ENCODE peak calls at places on chromosomes 5 and 9, in five cellular contexts. One of them, this sample, is unnamed.

GRCh38 chr5:64895748-64896147 is 127.0 kb downstream of the CWC27 start:
- DNase-seq in fibroblast of pulmonary artery: no peak
- DNase-seq in psoas muscle: no peak
- DNase-seq in astrocyte of the cerebellum: no peak
- DNase-seq in AG09309: no peak
- DNase-seq in this sample: no peak

GRCh38 chr5:107430077-107430625 is 240.6 kb downstream of the EFNA5 start:
- DNase-seq in astrocyte of the cerebellum: no peak
- DNase-seq in AG09309: no peak
- DNase-seq in fibroblast of pulmonary artery: peak; percentile 25
- DNase-seq in psoas muscle: no peak
- DNase-seq in this sample: peak; percentile 32

GRCh38 chr5:170273968-170274710 is 23.4 kb downstream of the LCP2 start:
- DNase-seq in fibroblast of pulmonary artery: peak; percentile 33
- DNase-seq in AG09309: no peak
- DNase-seq in astrocyte of the cerebellum: no peak
- DNase-seq in psoas muscle: no peak
- DNase-seq in this sample: peak; percentile 67

GRCh38 chr5:51279983-51280382 is 103.3 kb upstream of the ISL1 start:
- DNase-seq in AG09309: no peak
- DNase-seq in astrocyte of the cerebellum: no peak
- DNase-seq in psoas muscle: no peak
- DNase-seq in fibroblast of pulmonary artery: no peak
- DNase-seq in this sample: no peak

GRCh38 chr5:3619584-3619983 is 24.0 kb downstream of the IRX1 start:
- DNase-seq in AG09309: no peak
- DNase-seq in psoas muscle: no peak
- DNase-seq in fibroblast of pulmonary artery: no peak
- DNase-seq in astrocyte of the cerebellum: no peak
- DNase-seq in this sample: no peak

GRCh38 chr5:134438641-134439621 is 27.2 kb upstream of the CDKN2AIPNL start:
- DNase-seq in psoas muscle: peak; percentile 89
- DNase-seq in astrocyte of the cerebellum: peak; percentile 73
- DNase-seq in fibroblast of pulmonary artery: peak; percentile 98
- DNase-seq in AG09309: peak; percentile 90
- DNase-seq in this sample: peak; percentile 99

GRCh38 chr9:38177680-38178079 is 108.7 kb upstream of the SHB start:
- DNase-seq in AG09309: no peak
- DNase-seq in astrocyte of the cerebellum: no peak
- DNase-seq in fibroblast of pulmonary artery: no peak
- DNase-seq in psoas muscle: no peak
- DNase-seq in this sample: no peak

GRCh38 chr5:131367219-131367860 is 103.5 kb downstream of the CDC42SE2 start:
- DNase-seq in fibroblast of pulmonary artery: no peak
- DNase-seq in astrocyte of the cerebellum: no peak
- DNase-seq in AG09309: no peak
- DNase-seq in psoas muscle: no peak
- DNase-seq in this sample: no peak

GRCh38 chr9:70435948-70436347 is 21.5 kb upstream of the KLF9 start:
- DNase-seq in psoas muscle: no peak
- DNase-seq in AG09309: no peak
- DNase-seq in astrocyte of the cerebellum: peak; percentile 69
- DNase-seq in fibroblast of pulmonary artery: peak; percentile 91
- DNase-seq in this sample: peak; percentile 88

GRCh38 chr5:138762110-138762509 is 8.9 kb downstream of the CTNNA1 start:
- DNase-seq in AG09309: no peak
- DNase-seq in astrocyte of the cerebellum: no peak
- DNase-seq in psoas muscle: no peak
- DNase-seq in fibroblast of pulmonary artery: no peak
- DNase-seq in this sample: no peak

GRCh38 chr5:54701179-54701578 is 183.6 kb downstream of the SNX18 start:
- DNase-seq in AG09309: peak; percentile 95
- DNase-seq in fibroblast of pulmonary artery: peak; percentile 99
- DNase-seq in astrocyte of the cerebellum: peak; percentile 97
- DNase-seq in psoas muscle: no peak
- DNase-seq in this sample: peak; percentile 98

GRCh38 chr5:171226096-171226495 is 83.0 kb upstream of the TLX3 start:
- DNase-seq in fibroblast of pulmonary artery: no peak
- DNase-seq in astrocyte of the cerebellum: peak; percentile 1
- DNase-seq in AG09309: no peak
- DNase-seq in psoas muscle: no peak
- DNase-seq in this sample: no peak

GRCh38 chr5:134053840-134054338 is 49.1 kb upstream of the VDAC1 start:
- DNase-seq in AG09309: no peak
- DNase-seq in psoas muscle: no peak
- DNase-seq in astrocyte of the cerebellum: peak; percentile 32
- DNase-seq in fibroblast of pulmonary artery: peak; percentile 91
- DNase-seq in this sample: peak; percentile 73

GRCh38 chr9:71819115-71819739 is 50.9 kb upstream of the CEMIP2 start:
- DNase-seq in AG09309: no peak
- DNase-seq in fibroblast of pulmonary artery: peak; percentile 57
- DNase-seq in astrocyte of the cerebellum: peak; percentile 12
- DNase-seq in psoas muscle: no peak
- DNase-seq in this sample: peak; percentile 56

GRCh38 chr9:19102181-19102630 is 498 bp downstream of the HAUS6 start:
- DNase-seq in astrocyte of the cerebellum: no peak
- DNase-seq in psoas muscle: peak; percentile 67
- DNase-seq in AG09309: no peak
- DNase-seq in fibroblast of pulmonary artery: no peak
- DNase-seq in this sample: peak; percentile 26

GRCh38 chr5:139438707-139439012 is 665 bp downstream of the DNAJC18 start:
- DNase-seq in psoas muscle: no peak
- DNase-seq in fibroblast of pulmonary artery: no peak
- DNase-seq in astrocyte of the cerebellum: no peak
- DNase-seq in AG09309: no peak
- DNase-seq in this sample: no peak

GRCh38 chr5:135126688-135127603 is 92.9 kb upstream of the PITX1 start:
- DNase-seq in astrocyte of the cerebellum: no peak
- DNase-seq in AG09309: no peak
- DNase-seq in fibroblast of pulmonary artery: no peak
- DNase-seq in psoas muscle: no peak
- DNase-seq in this sample: no peak

GRCh38 chr5:150562832-150563231 is 54.9 kb downstream of the NDST1 start:
- DNase-seq in psoas muscle: no peak
- DNase-seq in astrocyte of the cerebellum: no peak
- DNase-seq in fibroblast of pulmonary artery: peak; percentile 84
- DNase-seq in AG09309: no peak
- DNase-seq in this sample: peak; percentile 73

GRCh38 chr9:132487351-132487791 is 77.4 kb downstream of the CFAP77 start:
- DNase-seq in AG09309: no peak
- DNase-seq in fibroblast of pulmonary artery: no peak
- DNase-seq in psoas muscle: no peak
- DNase-seq in astrocyte of the cerebellum: no peak
- DNase-seq in this sample: no peak

GRCh38 chr9:34992376-34992951 is 2.9 kb downstream of the DNAJB5 start:
- DNase-seq in astrocyte of the cerebellum: peak; percentile 57
- DNase-seq in AG09309: peak; percentile 61
- DNase-seq in psoas muscle: peak; percentile 97
- DNase-seq in fibroblast of pulmonary artery: peak; percentile 89
- DNase-seq in this sample: peak; percentile 93

GRCh38 chr5:56310711-56311204 is 77.6 kb upstream of the ANKRD55 start:
- DNase-seq in fibroblast of pulmonary artery: peak; percentile 34
- DNase-seq in psoas muscle: no peak
- DNase-seq in astrocyte of the cerebellum: no peak
- DNase-seq in AG09309: no peak
- DNase-seq in this sample: no peak

GRCh38 chr5:137758121-137758520 is 4.0 kb upstream of the HNRNPA0 start:
- DNase-seq in astrocyte of the cerebellum: no peak
- DNase-seq in AG09309: no peak
- DNase-seq in psoas muscle: no peak
- DNase-seq in fibroblast of pulmonary artery: no peak
- DNase-seq in this sample: no peak

DNA sequence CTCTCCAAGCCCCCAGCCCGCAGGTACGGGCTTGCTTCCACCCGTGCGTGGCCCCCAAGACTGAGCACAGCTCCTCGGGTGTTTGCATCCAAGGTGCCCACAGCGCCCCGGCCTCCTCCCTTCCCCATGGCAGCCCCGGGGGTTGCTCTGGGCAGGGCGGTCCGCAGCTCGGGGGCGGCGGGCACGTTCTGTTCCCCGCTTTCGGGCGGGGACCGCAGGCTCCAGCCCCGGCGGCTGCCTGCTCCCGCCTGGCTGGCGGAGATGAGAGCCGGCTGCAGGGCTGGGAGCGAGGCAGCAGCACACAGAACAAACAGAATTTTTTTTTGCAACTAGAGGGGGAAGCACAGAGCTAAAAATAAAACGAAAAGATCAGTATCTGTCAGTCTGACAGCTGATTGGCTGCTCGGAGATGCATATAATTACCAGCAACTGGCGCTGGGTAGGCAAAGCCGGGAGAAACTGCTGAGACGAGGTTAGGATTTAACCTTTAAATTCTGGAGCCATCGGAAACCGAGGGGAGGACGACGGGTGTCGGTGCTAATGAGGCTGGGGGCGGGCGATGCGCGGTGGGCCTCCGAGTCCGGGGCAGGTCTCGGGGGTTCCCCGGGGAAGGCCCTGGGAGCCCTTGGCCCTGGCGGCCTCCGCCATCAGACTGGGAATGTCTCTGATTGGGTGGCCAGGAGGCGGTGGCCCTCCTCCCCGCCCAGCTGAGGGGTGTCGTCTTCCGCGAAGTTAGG is 142.7 kb upstream of the IER5L start:
- DNase-seq in psoas muscle: peak; percentile 72
- DNase-seq in fibroblast of pulmonary artery: peak; percentile 88
- DNase-seq in AG09309: peak; percentile 73
- DNase-seq in astrocyte of the cerebellum: peak; percentile 36
- DNase-seq in this sample: peak; percentile 93
- TF ChIP-seq CTCF in psoas muscle: no peak
- TF ChIP-seq CTCF in fibroblast of pulmonary artery: peak; percentile 8
- TF ChIP-seq CTCF in AG09309: peak; percentile 16
- TF ChIP-seq CTCF in astrocyte of the cerebellum: peak; percentile 6
- TF ChIP-seq CTCF in this sample: no peak

DNA sequence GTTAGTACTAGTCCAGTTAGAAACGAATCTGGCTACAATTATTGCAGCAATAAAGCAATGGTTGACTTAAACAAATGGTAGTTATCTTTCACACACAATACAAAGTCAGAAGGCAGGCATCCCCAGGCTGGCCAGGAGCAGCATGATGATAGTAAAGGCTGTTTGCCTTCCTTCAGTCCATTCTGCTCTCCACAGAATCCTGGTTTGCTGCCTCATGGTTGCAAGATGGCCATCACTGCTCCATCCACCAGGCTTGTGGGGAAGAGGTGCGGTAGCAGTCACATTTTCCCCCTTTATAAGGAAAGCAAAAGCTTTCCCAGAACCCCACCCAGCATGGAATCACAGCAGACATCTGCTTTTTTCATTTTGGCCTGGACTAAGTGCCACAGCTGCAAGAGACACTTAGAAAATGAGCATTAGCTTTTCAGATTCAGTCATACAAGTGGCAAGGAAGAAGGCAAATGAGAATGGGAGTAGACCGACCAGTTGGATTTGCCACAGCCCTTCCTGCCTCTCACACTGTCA is 225.2 kb downstream of the AOPEP start:
- DNase-seq in astrocyte of the cerebellum: no peak
- DNase-seq in AG09309: no peak
- DNase-seq in psoas muscle: no peak
- DNase-seq in fibroblast of pulmonary artery: no peak
- DNase-seq in this sample: no peak
- H3K4me3 ChIP-seq in astrocyte of the cerebellum: no peak overlapping the region
- H3K4me3 ChIP-seq in AG09309: no peak overlapping the region
- H3K4me3 ChIP-seq in psoas muscle: no peak overlapping the region
- H3K4me3 ChIP-seq in fibroblast of pulmonary artery: no peak overlapping the region
- H3K4me3 ChIP-seq in this sample: no peak overlapping the region

DNA sequence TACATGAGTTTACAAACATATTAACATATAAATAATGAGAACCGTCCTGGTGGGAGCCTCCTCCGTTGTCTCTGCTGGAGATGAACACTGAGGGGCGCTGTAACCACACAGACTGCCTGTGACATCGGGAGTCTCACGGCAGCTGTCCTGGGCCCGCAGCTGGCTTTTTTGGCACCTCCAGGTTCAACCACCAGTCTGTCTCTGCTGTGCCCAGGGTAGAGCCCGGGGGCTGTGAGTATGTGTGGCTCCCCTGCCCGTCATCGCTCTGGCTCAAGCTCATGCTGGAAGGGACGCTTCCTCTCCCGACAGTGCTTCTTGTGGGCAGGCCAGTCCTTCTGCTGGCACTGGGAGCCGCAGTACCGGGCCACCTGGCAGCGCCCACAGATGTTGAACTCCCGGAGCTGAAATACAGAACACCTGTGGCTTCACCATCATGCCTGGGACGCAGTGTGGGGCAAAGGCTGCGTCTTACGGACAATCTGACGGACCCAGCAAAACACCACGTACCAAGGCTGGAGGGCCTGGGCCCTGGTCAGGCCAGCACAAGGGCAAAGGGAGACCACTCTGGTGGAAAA is 3.6 kb upstream of the DPH7 start:
- DNase-seq in AG09309: no peak
- DNase-seq in psoas muscle: peak; percentile 71
- DNase-seq in fibroblast of pulmonary artery: peak; percentile 24
- DNase-seq in astrocyte of the cerebellum: no peak
- DNase-seq in this sample: peak; percentile 25
- TF ChIP-seq CTCF in AG09309: no peak
- TF ChIP-seq CTCF in psoas muscle: peak; percentile 49
- TF ChIP-seq CTCF in fibroblast of pulmonary artery: peak; percentile 13
- TF ChIP-seq CTCF in astrocyte of the cerebellum: peak; percentile 11
- TF ChIP-seq CTCF in this sample: peak; percentile 29

DNA sequence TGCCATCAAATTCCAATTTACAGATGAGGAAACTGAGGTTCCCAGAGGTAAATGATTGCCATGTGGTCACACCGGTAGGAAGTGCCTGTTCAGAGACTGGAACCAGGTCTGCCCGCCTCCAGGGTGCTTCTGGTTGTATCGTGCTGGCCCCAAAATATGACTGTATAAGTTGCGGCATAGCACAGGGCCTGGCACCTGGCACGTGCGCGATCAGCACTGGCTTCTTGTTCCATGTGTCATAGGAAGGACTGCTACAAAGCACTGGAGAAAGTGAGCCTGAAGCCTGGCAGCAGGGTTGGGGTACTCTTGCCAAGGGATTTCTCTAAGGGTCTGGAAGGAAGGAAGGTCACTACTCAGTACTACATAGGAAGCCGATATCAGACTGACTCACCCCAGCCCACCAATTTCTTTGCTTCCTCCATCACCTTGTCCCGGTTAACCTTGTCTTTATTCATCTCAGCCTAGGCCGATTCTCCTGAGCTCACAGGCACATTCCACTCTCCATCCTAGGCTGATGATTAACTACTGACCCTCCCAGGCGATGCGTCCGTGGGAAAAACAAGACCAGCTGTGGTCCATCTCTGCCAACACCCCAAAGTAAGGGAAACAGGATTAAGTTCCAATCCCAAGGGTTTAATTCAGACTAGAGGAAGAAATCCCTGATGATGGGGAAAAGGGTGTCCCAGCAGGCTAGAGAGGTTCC is 1.8 kb downstream of the HRH2 start:
- DNase-seq in AG09309: no peak
- DNase-seq in astrocyte of the cerebellum: no peak
- DNase-seq in psoas muscle: no peak
- DNase-seq in fibroblast of pulmonary artery: no peak
- DNase-seq in this sample: no peak
- H3K4me3 ChIP-seq in AG09309: no peak overlapping the region
- H3K4me3 ChIP-seq in astrocyte of the cerebellum: no peak overlapping the region
- H3K4me3 ChIP-seq in psoas muscle: peak overlapping the region; percentile 52
- H3K4me3 ChIP-seq in fibroblast of pulmonary artery: no peak overlapping the region
- H3K4me3 ChIP-seq in this sample: no peak overlapping the region

GRCh38 chr5:96934695-96935555 is 955 bp upstream of the LNPEP start:
- DNase-seq in fibroblast of pulmonary artery: peak; percentile 94
- DNase-seq in AG09309: peak; percentile 80
- DNase-seq in astrocyte of the cerebellum: peak; percentile 51
- DNase-seq in psoas muscle: peak; percentile 96
- DNase-seq in this sample: peak; percentile 95
- TF ChIP-seq CTCF in fibroblast of pulmonary artery: no peak
- TF ChIP-seq CTCF in AG09309: peak; percentile 1
- TF ChIP-seq CTCF in astrocyte of the cerebellum: no peak
- TF ChIP-seq CTCF in psoas muscle: no peak
- TF ChIP-seq CTCF in this sample: no peak

GRCh38 chr5:102865510-102866314 is 110.6 kb downstream of the PAM start:
- DNase-seq in fibroblast of pulmonary artery: peak; percentile 91
- DNase-seq in psoas muscle: peak; percentile 91
- DNase-seq in astrocyte of the cerebellum: peak; percentile 59
- DNase-seq in AG09309: peak; percentile 79
- DNase-seq in this sample: peak; percentile 89
- H3K4me3 ChIP-seq in fibroblast of pulmonary artery: peak overlapping the region; percentile 67
- H3K4me3 ChIP-seq in psoas muscle: peak overlapping the region; percentile 84
- H3K4me3 ChIP-seq in astrocyte of the cerebellum: peak overlapping the region; percentile 59
- H3K4me3 ChIP-seq in AG09309: peak overlapping the region; percentile 45
- H3K4me3 ChIP-seq in this sample: peak overlapping the region; percentile 65

This sample was measured in cardiac fibroblast.